ENCODE peak calls at places on chromosomes 7 and 10, in four cellular contexts. I is 8988T; Q is activated effector memory CD4-positive, alpha-beta T cell treated with anti-CD3 and anti-CD28 coated beads, Interleukin-2, amount 50 U/mL, for 16 hours; O is pulmonary artery endothelial cell. B is an unnamed sample.

GRCh38 chr10:124917939-124918830 is 23.7 kb upstream of the ZRANB1 start:
- DNase-seq in O (no peak), Q (peak; percentile 63), I (no peak), B (no peak)

GRCh38 chr7:490461-491291 is 29.0 kb downstream of the PDGFA start:
- DNase-seq in I (no peak), O (no peak), Q (no peak), B (no peak)

GRCh38 chr10:132497083-132497680 is 40.4 kb upstream of the INPP5A start:
- DNase-seq in Q (no peak), O (no peak), I (no peak), B (no peak)

GRCh38 chr7:78080811-78081210 is 282.2 kb downstream of the PHTF2 start:
- DNase-seq in Q (no peak), I (no peak), O (no peak), B (no peak)

GRCh38 chr7:102837802-102838201 is 75.0 kb upstream of the LRRC17 start:
- DNase-seq in O (no peak), I (no peak), Q (no peak), B (no peak)

GRCh38 chr7:108497082-108497725 is 28.7 kb downstream of the PNPLA8 start:
- DNase-seq in O (no peak), I (no peak), Q (no peak), B (no peak)

GRCh38 chr7:125485223-125485622 is 555.6 kb upstream of the POT1 start:
- DNase-seq in O (no peak), Q (no peak), I (no peak), B (no peak)

GRCh38 chr10:100346351-100346764 is 675 bp upstream of the SCD start:
- DNase-seq in I (peak; percentile 53), Q (peak; percentile 83), O (peak; percentile 45), B (peak; percentile 67)

GRCh38 chr7:44131173-44132009 is 8.0 kb upstream of the POLD2 start:
- DNase-seq in Q (no peak), I (no peak), O (no peak), B (no peak)